ENCODE peak calls at places on chromosomes 5 and 9, in ten cellular contexts. F, I, X, E, Y, Q, P, H, G and U are unnamed samples.

GRCh38 chr9:33106827-33107621 is 30.6 kb upstream of the SMU1 start:
- DNase-seq in F (no peak), I (no peak), X (no peak), E (no peak), Y (peak), Q (peak), P (peak), H (peak), G (peak), U (no peak)

GRCh38 chr9:118262191-118262590 is 558.0 kb downstream of the TLR4 start:
- DNase-seq in F (no peak), I (no peak), X (no peak), E (no peak), Y (no peak), Q (no peak), P (no peak), H (no peak), G (no peak), U (no peak)

GRCh38 chr5:71695069-71695468 is 24.0 kb upstream of the CARTPT start:
- DNase-seq in F (no peak), I (no peak), X (no peak), E (no peak), Y (no peak), Q (no peak), P (no peak), H (no peak), G (no peak), U (no peak)

GRCh38 chr9:1871486-1872181 is 143.5 kb upstream of the SMARCA2 start:
- DNase-seq in F (no peak), I (no peak), X (no peak), E (peak), Y (no peak), Q (no peak), P (peak), H (no peak), G (peak), U (no peak)

GRCh38 chr9:106478312-106479099 is 384.5 kb upstream of the ZNF462 start:
- DNase-seq in F (no peak), I (no peak), X (no peak), E (no peak), Y (no peak), Q (no peak), P (no peak), H (no peak), G (no peak), U (no peak)

GRCh38 chr5:138641547-138642298 is 66.5 kb upstream of the HSPA9 start:
- DNase-seq in F (peak), I (peak), X (peak), E (peak), Y (no peak), Q (peak), P (peak), H (peak), G (peak), U (peak)

GRCh38 chr9:33140406-33141360 is 26.5 kb downstream of the B4GALT1 start:
- DNase-seq in F (no peak), I (peak), X (no peak), E (peak), Y (no peak), Q (peak), P (no peak), H (no peak), G (no peak), U (no peak)

GRCh38 chr5:131282235-131282634 is 18.4 kb downstream of the CDC42SE2 start:
- DNase-seq in F (no peak), I (no peak), X (no peak), E (no peak), Y (no peak), Q (no peak), P (peak), H (no peak), G (no peak), U (no peak)

GRCh38 chr9:115226152-115226551 is 108.2 kb upstream of the TNC start:
- DNase-seq in F (no peak), I (no peak), X (no peak), E (no peak), Y (no peak), Q (no peak), P (no peak), H (no peak), G (no peak), U (no peak)

GRCh38 chr5:150154618-150155134 is 969 bp downstream of the PDGFRB start:
- DNase-seq in F (no peak), I (no peak), X (no peak), E (no peak), Y (no peak), Q (no peak), P (no peak), H (no peak), G (no peak), U (no peak)

GRCh38 chr5:56977822-56978221 is 25.9 kb upstream of the MIER3 start:
- DNase-seq in F (no peak), I (no peak), X (no peak), E (no peak), Y (no peak), Q (no peak), P (no peak), H (no peak), G (no peak), U (no peak)

GRCh38 chr5:57229315-57229714 is 55.5 kb downstream of the GPBP1 start:
- DNase-seq in F (no peak), I (no peak), X (no peak), E (no peak), Y (no peak), Q (no peak), P (no peak), H (no peak), G (no peak), U (no peak)

GRCh38 chr5:172740483-172741205 is 30.4 kb downstream of the DUSP1 start:
- DNase-seq in F (no peak), I (no peak), X (peak), E (no peak), Y (peak), Q (peak), P (peak), H (peak), G (peak), U (no peak)

GRCh38 chr5:3212869-3213268 is 382.8 kb upstream of the IRX1 start:
- DNase-seq in F (no peak), I (no peak), X (no peak), E (no peak), Y (no peak), Q (no peak), P (no peak), H (no peak), G (no peak), U (no peak)

GRCh38 chr5:89083791-89084190 is 200.8 kb upstream of the MEF2C start:
- DNase-seq in F (no peak), I (no peak), X (no peak), E (no peak), Y (no peak), Q (peak), P (peak), H (no peak), G (peak), U (no peak)

GRCh38 chr5:45578270-45578669 is 117.9 kb downstream of the HCN1 start:
- DNase-seq in F (no peak), I (no peak), X (no peak), E (no peak), Y (no peak), Q (no peak), P (peak), H (no peak), G (no peak), U (no peak)

GRCh38 chr9:126984969-126985368 is 70.4 kb downstream of the RALGPS1 start:
- DNase-seq in F (no peak), I (no peak), X (no peak), E (no peak), Y (no peak), Q (no peak), P (peak), H (no peak), G (peak), U (no peak)

GRCh38 chr5:121872846-121873245 is 21.2 kb downstream of the FTMT start:
- DNase-seq in F (no peak), I (no peak), X (no peak), E (no peak), Y (no peak), Q (no peak), P (no peak), H (no peak), G (no peak), U (no peak)

GRCh38 chr5:121873409-121873808 is 21.7 kb downstream of the FTMT start:
- DNase-seq in F (no peak), I (no peak), X (no peak), E (no peak), Y (no peak), Q (no peak), P (no peak), H (no peak), G (no peak), U (no peak)

GRCh38 chr5:121867403-121867802 is 15.7 kb downstream of the FTMT start:
- DNase-seq in F (no peak), I (no peak), X (no peak), E (no peak), Y (no peak), Q (no peak), P (no peak), H (no peak), G (no peak), U (no peak)

DNA sequence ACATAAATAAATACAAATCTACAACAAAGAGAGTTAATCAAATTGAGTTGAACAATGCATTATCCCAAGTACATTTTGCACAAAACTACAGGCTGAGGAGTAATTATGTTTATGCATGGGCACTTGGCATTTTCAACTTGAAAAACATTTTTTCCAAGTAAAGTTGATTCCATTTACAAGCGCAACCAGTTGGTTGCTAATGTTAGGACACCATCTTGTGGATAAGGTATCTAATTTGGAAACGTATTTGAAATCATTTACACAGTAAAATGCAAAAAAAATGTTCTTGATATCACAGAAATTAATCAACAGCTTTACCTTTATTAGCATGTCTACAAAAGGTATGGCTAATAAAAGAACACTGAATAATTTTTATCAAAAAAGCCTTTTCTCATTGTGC is 18.8 kb downstream of the FTMT start:
- DNase-seq in F (no peak), I (no peak), X (no peak), E (no peak), Y (no peak), Q (peak), P (peak), H (no peak), G (no peak), U (no peak)
- TF ChIP-seq CTCF in F (no peak), I (no peak), X (no peak), E (no peak), Y (no peak), Q (no peak), P (no peak), H (no peak), G (no peak), U (no peak)

DNA sequence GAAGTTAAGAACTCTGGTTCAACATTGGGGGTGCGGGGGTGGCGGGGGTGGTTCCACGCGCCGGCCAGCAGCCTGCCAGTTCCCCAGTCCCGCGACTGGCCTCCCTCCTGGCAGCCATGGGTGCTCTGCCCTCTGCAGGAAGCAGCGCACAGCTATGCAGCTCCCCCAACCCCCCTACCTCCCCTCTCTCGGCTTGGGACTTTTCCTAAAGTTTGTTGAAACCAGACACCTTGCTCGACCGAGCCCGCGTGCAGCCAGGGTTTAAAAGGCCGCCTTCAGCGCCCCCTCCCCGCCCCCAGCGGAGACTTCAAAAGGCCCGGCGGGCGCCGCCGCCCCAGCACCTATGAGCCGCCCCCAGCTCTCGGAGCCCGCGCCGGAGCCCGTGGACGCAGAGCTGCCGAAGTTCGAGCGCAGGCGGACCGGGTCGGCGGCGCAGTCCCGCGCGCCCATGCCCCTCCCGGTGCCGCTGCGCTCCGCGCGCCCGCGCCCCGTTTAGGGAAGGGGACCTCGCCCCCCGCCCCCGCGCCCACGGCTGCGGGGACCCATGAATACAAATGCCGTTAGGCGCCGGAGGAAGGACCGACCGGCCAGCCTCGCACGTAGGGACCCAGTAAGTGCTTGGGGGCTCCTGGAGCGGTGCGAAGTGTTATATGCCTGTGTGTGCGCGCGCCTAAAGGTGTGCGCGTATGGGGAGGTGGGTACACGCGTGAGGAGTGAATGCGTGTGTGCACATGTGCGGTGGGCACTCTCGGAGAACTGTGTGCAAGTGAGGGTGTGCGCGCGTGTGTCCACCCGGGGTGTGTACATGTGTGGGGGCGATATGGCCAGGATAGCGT is 1.4 kb upstream of the COL27A1 start:
- DNase-seq in F (peak), I (no peak), X (no peak), E (no peak), Y (no peak), Q (peak), P (no peak), H (peak), G (no peak), U (no peak)
- TF ChIP-seq CTCF in F (peak), I (no peak), X (peak), E (no peak), Y (peak), Q (peak), P (peak), H (no peak), G (peak), U (no peak)

DNA sequence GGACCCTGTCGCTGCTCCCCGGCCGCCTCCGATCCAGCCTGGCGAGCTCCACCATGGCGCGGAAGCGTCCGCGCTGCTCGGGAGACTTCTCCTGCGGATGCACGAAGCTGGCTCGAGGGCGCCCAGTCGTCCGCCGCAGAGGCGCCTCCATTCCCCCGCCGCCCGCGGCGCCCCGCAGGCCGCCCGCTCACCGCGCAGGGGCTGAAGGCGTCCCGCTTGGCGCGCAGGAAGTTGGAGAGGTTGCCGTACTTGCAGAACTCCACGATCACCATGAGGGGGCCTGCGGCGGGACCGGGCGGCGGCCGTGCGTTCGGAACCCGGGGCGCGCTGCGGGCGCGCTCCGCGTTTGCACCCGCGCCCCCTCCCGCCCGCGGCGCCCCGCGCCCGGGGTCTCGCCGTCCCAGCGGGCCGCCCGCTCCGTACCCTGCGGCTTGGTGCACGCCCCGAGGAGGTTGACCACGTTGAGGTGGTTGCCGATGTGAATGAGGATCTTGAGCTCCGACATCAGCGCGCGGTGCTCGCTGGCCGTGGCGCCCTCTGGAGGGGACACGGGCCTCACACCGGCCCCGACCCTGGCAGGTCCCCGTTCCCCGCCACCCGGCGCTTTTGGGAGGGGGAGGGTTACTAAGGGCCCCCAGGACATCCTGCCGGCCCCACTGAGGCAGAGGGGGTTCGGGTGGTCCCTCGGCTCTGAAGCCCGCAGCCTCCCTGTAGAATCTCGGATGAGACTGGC is 27.7 kb upstream of the SCGB3A1 start:
- DNase-seq in F (peak), I (no peak), X (no peak), E (no peak), Y (no peak), Q (peak), P (no peak), H (no peak), G (peak), U (peak)
- TF ChIP-seq CTCF in F (peak), I (no peak), X (peak), E (no peak), Y (peak), Q (peak), P (peak), H (no peak), G (no peak), U (no peak)

GRCh38 chr5:158810615-158811014 is 289.1 kb downstream of the EBF1 start:
- DNase-seq in F (no peak), I (no peak), X (no peak), E (no peak), Y (no peak), Q (no peak), P (no peak), H (no peak), G (no peak), U (no peak)

GRCh38 chr5:158813275-158813674 is 286.4 kb downstream of the EBF1 start:
- DNase-seq in F (no peak), I (no peak), X (no peak), E (no peak), Y (no peak), Q (no peak), P (no peak), H (no peak), G (no peak), U (no peak)

GRCh38 chr5:158811921-158812320 is 287.8 kb downstream of the EBF1 start:
- DNase-seq in F (no peak), I (no peak), X (no peak), E (no peak), Y (no peak), Q (no peak), P (no peak), H (no peak), G (no peak), U (no peak)

GRCh38 chr5:158812381-158812780 is 287.3 kb downstream of the EBF1 start:
- DNase-seq in F (peak), I (no peak), X (no peak), E (peak), Y (no peak), Q (no peak), P (no peak), H (no peak), G (no peak), U (peak)

DNA sequence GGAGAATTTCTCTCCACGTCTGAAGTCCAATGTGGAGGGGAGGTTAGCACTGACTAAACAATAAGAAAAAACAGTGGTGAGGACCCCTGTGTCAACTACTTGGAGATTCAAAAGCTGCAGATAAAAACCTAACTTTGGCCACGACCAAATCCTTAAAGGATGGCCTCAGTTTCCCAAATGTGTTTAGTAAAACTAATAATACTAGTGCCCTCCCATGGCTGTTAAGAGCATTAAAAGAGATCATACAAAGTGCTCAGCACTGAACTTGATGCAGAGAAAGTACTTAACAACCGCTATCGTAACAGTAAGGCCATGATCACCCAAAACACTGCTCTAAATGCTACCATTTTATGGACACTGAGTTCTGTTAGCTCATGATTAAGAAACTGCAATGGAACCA is 288.4 kb downstream of the EBF1 start:
- DNase-seq in F (no peak), I (no peak), X (no peak), E (no peak), Y (no peak), Q (no peak), P (no peak), H (no peak), G (no peak), U (no peak)
- TF ChIP-seq CTCF in F (no peak), I (no peak), X (no peak), E (no peak), Y (no peak), Q (no peak), P (no peak), H (no peak), G (no peak), U (no peak)

GRCh38 chr9:114177423-114178064 is 22.2 kb downstream of the COL27A1 start:
- DNase-seq in F (no peak), I (no peak), X (no peak), E (no peak), Y (no peak), Q (peak), P (peak), H (peak), G (peak), U (no peak)
- TF ChIP-seq CTCF in F (no peak), I (no peak), X (no peak), E (no peak), Y (peak), Q (no peak), P (no peak), H (no peak), G (no peak), U (no peak)

GRCh38 chr9:135443811-135444470 is 35.6 kb upstream of the PPP1R26 start:
- DNase-seq in F (peak), I (no peak), X (no peak), E (no peak), Y (no peak), Q (no peak), P (no peak), H (no peak), G (no peak), U (no peak)

GRCh38 chr9:135439916-135440315 is 39.7 kb upstream of the PPP1R26 start:
- DNase-seq in F (no peak), I (no peak), X (no peak), E (no peak), Y (no peak), Q (no peak), P (no peak), H (no peak), G (no peak), U (no peak)

GRCh38 chr9:135437259-135437658 is 42.3 kb upstream of the PPP1R26 start:
- DNase-seq in F (no peak), I (no peak), X (no peak), E (no peak), Y (no peak), Q (no peak), P (no peak), H (no peak), G (no peak), U (no peak)

GRCh38 chr9:135440620-135441019 is 39.0 kb upstream of the PPP1R26 start:
- DNase-seq in F (no peak), I (no peak), X (no peak), E (no peak), Y (no peak), Q (no peak), P (peak), H (no peak), G (no peak), U (no peak)
- TF ChIP-seq CTCF in F (no peak), I (no peak), X (peak), E (no peak), Y (peak), Q (no peak), P (peak), H (no peak), G (peak), U (no peak)